ENCODE peak calls at places on chromosomes 11 and 22, in eight cellular contexts. A is brain microvascular endothelial cell, P is cardiac muscle cell, C is pancreas, K is colonic mucosa, I is adrenal gland, B is dorsolateral prefrontal cortex, Z is heart left ventricle. J is an unnamed sample.

GRCh38 chr11:134150195-134150903 is 73.4 kb downstream of the NCAPD3 start:
- DNase-seq in A (no peak), P (no peak), C (no peak), K (no peak), I (no peak), B (peak; percentile 76), Z (peak; percentile 43), J (no peak)

GRCh38 chr11:10858505-10859360 is 880 bp upstream of the ZBED5 start:
- DNase-seq in A (no peak), P (peak; percentile 81), C (peak; percentile 82), K (peak; percentile 71), I (peak; percentile 54), B (peak; percentile 75), Z (peak; percentile 78), J (no peak)

GRCh38 chr11:62712861-62713260 is 5.4 kb downstream of the GNG3 start:
- DNase-seq in A (no peak), P (no peak), C (no peak), K (no peak), I (no peak), B (no peak), Z (no peak), J (no peak)

GRCh38 chr22:36369922-36370781 is 17.6 kb downstream of the MYH9 start:
- DNase-seq in A (no peak), P (peak; percentile 77), C (no peak), K (peak; percentile 83), I (peak; percentile 46), B (no peak), Z (peak; percentile 67), J (no peak)

GRCh38 chr22:20591660-20592310 is 84.4 kb downstream of the MED15 start:
- DNase-seq in A (peak; percentile 71), P (peak; percentile 67), C (peak; percentile 50), K (no peak), I (no peak), B (no peak), Z (no peak), J (peak; percentile 26)

GRCh38 chr22:21713428-21714058 is 22.1 kb downstream of the YPEL1 start:
- DNase-seq in A (no peak), P (no peak), C (no peak), K (no peak), I (no peak), B (no peak), Z (no peak), J (no peak)

GRCh38 chr22:38180841-38181452 is 683 bp downstream of the PLA2G6 start:
- DNase-seq in A (no peak), P (no peak), C (no peak), K (peak; percentile 83), I (peak; percentile 65), B (peak; percentile 74), Z (no peak), J (no peak)

GRCh38 chr11:124543145-124543544 is 309 bp downstream of the OR8B12 start:
- DNase-seq in A (no peak), P (no peak), C (no peak), K (no peak), I (no peak), B (no peak), Z (no peak), J (no peak)

GRCh38 chr11:116641561-116642045 is 131.2 kb downstream of the BUD13 start:
- DNase-seq in A (peak; percentile 11), P (peak; percentile 59), C (peak; percentile 82), K (peak; percentile 40), I (peak; percentile 34), B (peak; percentile 58), Z (no peak), J (no peak)

GRCh38 chr11:17531818-17532131 is 12.4 kb downstream of the USH1C start:
- DNase-seq in A (peak; percentile 73), P (no peak), C (no peak), K (peak; percentile 30), I (no peak), B (no peak), Z (no peak), J (no peak)

GRCh38 chr22:35930933-35931332 is 97.7 kb downstream of the RBFOX2 start:
- DNase-seq in A (peak; percentile 67), P (peak; percentile 68), C (no peak), K (no peak), I (peak; percentile 36), B (no peak), Z (no peak), J (no peak)

GRCh38 chr11:111455291-111456085 is 56.7 kb downstream of the BTG4 start:
- DNase-seq in A (no peak), P (no peak), C (no peak), K (no peak), I (no peak), B (no peak), Z (no peak), J (no peak)

GRCh38 chr11:113532697-113533424 is 57.7 kb upstream of the DRD2 start:
- DNase-seq in A (peak; percentile 76), P (peak; percentile 89), C (peak; percentile 90), K (peak; percentile 75), I (peak; percentile 72), B (peak; percentile 79), Z (peak; percentile 79), J (peak; percentile 29)

GRCh38 chr11:107439586-107440201 is 17.9 kb downstream of the CWF19L2 start:
- DNase-seq in A (no peak), P (no peak), C (no peak), K (no peak), I (no peak), B (no peak), Z (no peak), J (no peak)

GRCh38 chr11:120751550-120751949 is 240.0 kb downstream of the GRIK4 start:
- DNase-seq in A (no peak), P (no peak), C (no peak), K (no peak), I (no peak), B (peak; percentile 48), Z (no peak), J (no peak)

DNA sequence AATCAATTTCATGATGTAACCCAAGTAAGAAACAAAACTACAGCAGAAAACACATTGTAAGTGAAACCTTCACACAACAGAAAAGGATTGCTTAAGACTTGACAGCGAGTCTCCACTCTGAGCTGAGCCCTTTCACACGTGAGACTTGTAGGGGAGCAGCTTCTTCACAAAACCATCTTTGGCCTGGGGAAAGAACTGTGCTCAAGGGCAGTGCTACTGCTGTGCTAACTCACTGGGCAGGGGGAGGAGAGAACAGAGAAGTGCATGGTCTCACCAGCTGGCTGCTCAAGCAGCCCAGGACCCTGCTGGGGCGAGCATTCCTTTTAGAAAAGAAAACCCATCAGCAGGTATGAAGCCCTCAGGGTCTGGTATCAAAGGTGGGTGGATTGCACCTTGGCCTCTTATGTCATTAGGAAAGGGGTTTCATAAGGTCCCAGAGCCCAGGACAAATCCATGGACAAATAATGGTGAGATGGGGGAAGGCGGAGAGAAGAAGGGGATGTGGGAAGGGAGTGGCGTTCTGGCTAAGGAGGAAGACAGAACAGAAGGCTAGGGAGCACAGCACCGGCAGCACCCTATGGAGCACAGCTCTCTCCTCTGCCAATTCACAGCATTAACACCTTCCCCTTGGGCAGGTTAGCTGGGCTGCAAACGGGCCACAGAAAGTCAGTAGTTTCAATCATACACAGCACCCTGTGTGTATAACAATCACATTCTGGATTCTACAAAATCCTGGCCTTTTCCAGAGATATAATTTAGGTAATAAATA is 20.7 kb upstream of the RAPSN start:
- DNase-seq in A (no peak), P (no peak), C (no peak), K (no peak), I (no peak), B (no peak), Z (no peak), J (no peak)
- TF ChIP-seq CTCF in A (no peak), P (no peak), C (no peak), K (no peak), I (no peak), B (no peak), Z (no peak), J (no peak)

DNA sequence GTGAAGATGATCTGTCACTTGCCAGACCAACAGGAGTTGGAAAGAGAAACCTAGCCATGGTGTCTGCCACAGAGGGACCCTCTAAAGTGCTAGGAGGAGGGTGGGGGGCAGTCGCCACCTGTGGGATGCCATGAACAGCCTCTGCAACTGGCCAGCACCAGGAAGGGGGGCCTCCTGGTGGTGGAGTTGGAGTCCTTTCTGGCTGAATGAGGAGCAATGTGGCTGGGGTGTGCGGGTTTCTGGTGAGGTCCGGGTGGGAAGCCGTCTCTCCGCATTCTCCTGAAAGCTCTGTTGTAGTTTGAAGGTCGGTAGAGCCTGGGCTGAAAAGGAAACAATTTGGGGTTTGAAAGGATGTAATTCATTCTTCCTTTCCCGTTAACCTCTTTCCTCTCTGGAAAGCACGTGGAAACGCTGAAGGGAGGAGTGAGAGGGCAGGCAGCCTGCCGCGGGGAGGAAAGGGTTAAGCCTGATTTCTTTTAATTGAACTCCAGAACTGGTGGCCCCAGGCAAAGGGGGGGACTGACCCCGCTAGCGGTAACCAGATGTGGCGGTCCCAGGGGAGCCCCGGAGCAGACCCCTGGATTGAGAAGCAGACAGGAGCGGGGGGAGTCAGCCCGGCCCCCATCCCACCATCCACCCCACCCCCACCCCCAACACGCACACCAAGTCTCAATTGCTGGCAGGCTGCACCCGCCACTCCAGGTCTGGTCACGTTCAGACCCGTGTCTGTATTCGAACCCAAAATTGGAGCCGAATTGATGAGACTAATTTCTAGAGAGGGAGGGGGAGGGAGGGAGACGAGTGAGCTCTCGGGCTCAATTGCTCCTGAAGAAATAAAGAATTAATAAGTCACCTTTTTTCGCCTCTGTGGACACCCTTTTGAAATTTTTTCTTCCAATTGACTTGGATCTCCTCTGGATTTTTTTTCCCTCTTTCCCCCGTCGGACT is 1.8 kb upstream of the FLI1 start:
- DNase-seq in A (no peak), P (no peak), C (no peak), K (no peak), I (no peak), B (no peak), Z (no peak), J (no peak)
- H3K4me3 ChIP-seq in A (peak overlapping the region; percentile 83), P (no peak overlapping the region), C (no peak overlapping the region), K (peak overlapping the region; percentile 47), I (no peak overlapping the region), B (peak overlapping the region; percentile 45), Z (peak overlapping the region; percentile 87), J (peak overlapping the region; percentile 76)

GRCh38 chr22:31951201-31952093 is 7.1 kb downstream of the YWHAH start:
- DNase-seq in A (no peak), P (no peak), C (no peak), K (no peak), I (no peak), B (no peak), Z (no peak), J (no peak)

GRCh38 chr22:31952459-31952858 is 8.1 kb downstream of the YWHAH start:
- DNase-seq in A (peak; percentile 83), P (no peak), C (no peak), K (no peak), I (no peak), B (no peak), Z (no peak), J (peak; percentile 67)

GRCh38 chr22:31950226-31950625 is 5.9 kb downstream of the YWHAH start:
- DNase-seq in A (no peak), P (no peak), C (no peak), K (no peak), I (no peak), B (no peak), Z (peak; percentile 46), J (no peak)

GRCh38 chr22:31953251-31953650 is 8.9 kb downstream of the YWHAH start:
- DNase-seq in A (no peak), P (no peak), C (no peak), K (no peak), I (no peak), B (no peak), Z (no peak), J (no peak)

GRCh38 chr22:31952094-31952401 is 7.7 kb downstream of the YWHAH start:
- DNase-seq in A (no peak), P (no peak), C (no peak), K (no peak), I (no peak), B (no peak), Z (no peak), J (no peak)
- TF ChIP-seq CTCF in A (peak; percentile 24), P (peak; percentile 35), C (no peak), K (no peak), I (no peak), B (no peak), Z (no peak), J (no peak)

GRCh38 chr11:106132582-106133354 is 55.3 kb downstream of the AASDHPPT start:
- DNase-seq in A (no peak), P (no peak), C (no peak), K (no peak), I (no peak), B (no peak), Z (no peak), J (no peak)
- H3K4me3 ChIP-seq in A (no peak overlapping the region), P (no peak overlapping the region), C (no peak overlapping the region), K (no peak overlapping the region), I (no peak overlapping the region), B (no peak overlapping the region), Z (no peak overlapping the region), J (no peak overlapping the region)